ENCODE peak calls at places on chromosomes 11 and 22, in five cellular contexts. T is mammary epithelial cell, N is prostate gland, V is cardiac muscle cell, F is tibial nerve. D is an unnamed sample. For H3K4me1, the result is how much of the 10 kb centered on the place peaks cover.

GRCh38 chr11:123180166-123180565 is 14.9 kb downstream of the CLMP start:
- DNase-seq in F (no peak), N (no peak), V (no peak), T (peak), D (no peak)

GRCh38 chr11:64060861-64061444 is 25.2 kb downstream of the FLRT1 start:
- DNase-seq in T (no peak), N (no peak), V (peak), F (no peak), D (no peak)

GRCh38 chr11:39990413-39990812 is 1469.0 kb downstream of the LRRC4C start:
- DNase-seq in F (no peak), N (no peak), V (peak), T (no peak), D (no peak)

GRCh38 chr11:59283825-59284772 is 71.4 kb upstream of the MPEG1 start:
- DNase-seq in N (peak), V (peak), T (peak), F (peak), D (peak)

GRCh38 chr11:126465573-126466287 is 110.2 kb downstream of the ST3GAL4 start:
- DNase-seq in N (no peak), F (no peak), V (no peak), T (no peak), D (no peak)

GRCh38 chr11:18394928-18395734 is 768 bp downstream of the LDHA start:
- DNase-seq in N (peak), F (peak), T (peak), V (peak), D (no peak)

GRCh38 chr11:131099013-131099412 is 182.7 kb upstream of the SNX19 start:
- DNase-seq in V (no peak), F (no peak), T (peak), N (no peak), D (no peak)

GRCh38 chr11:61783717-61784505 is 8.5 kb downstream of the TMEM258 start:
- DNase-seq in V (no peak), T (no peak), F (no peak), N (no peak), D (no peak)

GRCh38 chr11:17385492-17385891 is 3.0 kb downstream of the KCNJ11 start:
- DNase-seq in N (no peak), F (no peak), V (no peak), T (no peak), D (no peak)

GRCh38 chr11:1089738-1090599 is 15.3 kb downstream of the MUC2 start:
- DNase-seq in V (no peak), F (no peak), N (no peak), T (no peak), D (no peak)

GRCh38 chr11:72669527-72669926 is 4.7 kb downstream of the PDE2A start:
- DNase-seq in N (no peak), T (no peak), F (no peak), V (no peak), D (no peak)

GRCh38 chr22:29737251-29738117 is 17.7 kb downstream of the CABP7 start:
- DNase-seq in T (no peak), F (no peak), N (no peak), V (no peak), D (no peak)

GRCh38 chr22:46632646-46633249 is 12.6 kb downstream of the GRAMD4 start:
- DNase-seq in N (no peak), V (no peak), T (no peak), F (no peak), D (no peak)

GRCh38 chr22:49095366-49095765 is 732.3 kb downstream of the BRD1 start:
- DNase-seq in N (no peak), T (no peak), V (no peak), F (no peak), D (no peak)

GRCh38 chr11:68153742-68154141 is 32.6 kb upstream of the CHKA start:
- DNase-seq in N (no peak), V (no peak), T (no peak), F (no peak), D (no peak)

GRCh38 chr22:43293661-43294392 is 49.3 kb downstream of the SCUBE1 start:
- DNase-seq in V (no peak), N (peak), T (no peak), F (peak), D (no peak)

GRCh38 chr11:96136623-96137313 is 206.2 kb downstream of the MAML2 start:
- DNase-seq in N (no peak), T (no peak), V (no peak), F (no peak), D (no peak)

GRCh38 chr11:64865286-64866172 is 12.9 kb downstream of the EHD1 start:
- DNase-seq in V (no peak), F (no peak), N (no peak), T (peak), D (no peak)

GRCh38 chr11:17383466-17383865 is 5.0 kb downstream of the KCNJ11 start:
- DNase-seq in T (no peak), V (no peak), N (no peak), F (no peak), D (no peak)

GRCh38 chr11:128928400-128928799 is 14.3 kb downstream of the TP53AIP1 start:
- DNase-seq in F (no peak), T (no peak), V (no peak), N (no peak), D (no peak)

GRCh38 chr11:107042748-107043147 is 24.5 kb upstream of the GUCY1A2 start:
- DNase-seq in N (no peak), V (no peak), F (no peak), T (no peak), D (no peak)

GRCh38 chr11:791658-792534 is 2.0 kb upstream of the CEND1 start:
- DNase-seq in N (no peak), V (no peak), T (no peak), F (no peak), D (no peak)

GRCh38 chr22:49768077-49768476 is 59.6 kb downstream of the BRD1 start:
- DNase-seq in T (no peak), N (no peak), V (no peak), F (no peak), D (no peak)

GRCh38 chr22:29658171-29658570 is 54.7 kb downstream of the NF2 start:
- DNase-seq in N (no peak), F (no peak), T (no peak), V (peak), D (no peak)

GRCh38 chr22:33785283-33785991 is 134.8 kb downstream of the LARGE1 start:
- DNase-seq in F (no peak), N (no peak), T (peak), V (no peak), D (no peak)

GRCh38 chr11:12150831-12151382 is 40.5 kb downstream of the MICAL2 start:
- DNase-seq in F (no peak), N (no peak), T (peak), V (no peak), D (no peak)

GRCh38 chr11:132851247-132851646 is 681.1 kb downstream of the OPCML start:
- DNase-seq in F (no peak), N (no peak), V (no peak), T (no peak), D (no peak)

GRCh38 chr11:65554842-65555395 is 3.2 kb downstream of the LTBP3 start:
- DNase-seq in T (no peak), V (no peak), F (no peak), N (no peak), D (no peak)

GRCh38 chr11:85165819-85166218 is 461.3 kb downstream of the DLG2 start:
- DNase-seq in F (no peak), N (no peak), T (no peak), V (no peak), D (no peak)

GRCh38 chr11:13110929-13111812 is 102.1 kb downstream of the RASSF10 start:
- DNase-seq in F (no peak), T (peak), N (no peak), V (no peak), D (no peak)

GRCh38 chr11:73376803-73377629 is 817 bp downstream of the RELT start:
- DNase-seq in V (peak), T (peak), F (peak), N (no peak), D (peak)

GRCh38 chr11:33867996-33868645 is 23.8 kb downstream of the LMO2 start:
- DNase-seq in V (no peak), N (no peak), F (no peak), T (no peak), D (no peak)

GRCh38 chr11:34274712-34275398 is 83.0 kb downstream of the ABTB2 start:
- DNase-seq in T (peak), N (peak), F (peak), V (no peak), D (peak)

GRCh38 chr11:73652856-73653559 is 6.6 kb downstream of the PLEKHB1 start:
- DNase-seq in T (peak), N (no peak), F (no peak), V (no peak), D (no peak)

GRCh38 chr22:20013382-20013871 is 3.2 kb downstream of the ARVCF start:
- DNase-seq in N (no peak), F (peak), T (no peak), V (peak), D (peak)

GRCh38 chr11:115530752-115531151 is 26.5 kb upstream of the CADM1 start:
- DNase-seq in T (no peak), F (no peak), V (peak), N (no peak), D (no peak)

GRCh38 chr11:116643521-116643920 is 129.3 kb downstream of the BUD13 start:
- DNase-seq in V (no peak), T (no peak), F (no peak), N (no peak), D (no peak)

GRCh38 chr22:33923660-33924246 is 3.5 kb upstream of the LARGE1 start:
- DNase-seq in N (peak), F (peak), T (peak), V (peak), D (peak)

GRCh38 chr11:7413961-7414728 is 71.2 kb upstream of the OLFML1 start:
- DNase-seq in T (no peak), F (no peak), N (no peak), V (no peak), D (no peak)

GRCh38 chr11:12377824-12378593 is 638 bp downstream of the PARVA start:
- DNase-seq in N (peak), T (peak), F (peak), V (peak), D (peak)

DNA sequence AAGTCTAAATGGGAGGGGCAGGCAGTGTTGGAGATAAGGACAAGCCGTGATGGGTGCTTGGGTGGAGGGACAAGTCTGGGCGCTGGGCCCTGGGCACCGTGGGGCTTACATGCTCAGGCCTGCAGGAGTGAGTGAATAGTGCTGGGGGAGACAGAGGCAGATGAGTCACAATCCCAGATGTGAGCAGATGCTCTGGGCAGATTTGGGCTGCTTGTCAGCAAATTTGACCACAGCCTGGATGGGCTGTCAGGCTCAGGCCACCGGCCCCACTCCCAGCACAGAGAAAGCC is 41.6 kb upstream of the ZBED5 start:
- DNase-seq in V (no peak), N (peak), T (peak), F (no peak), D (peak)
- H3K4me1 ChIP-seq in V (under half), N (under half), T (under half), F (under half), D (under half)

GRCh38 chr22:45565171-45565570 is 62.5 kb downstream of the FBLN1 start:
- DNase-seq in V (no peak), F (no peak), T (no peak), N (no peak), D (no peak)

GRCh38 chr22:45562102-45562501 is 59.4 kb downstream of the FBLN1 start:
- DNase-seq in T (no peak), V (no peak), F (no peak), N (no peak), D (no peak)

GRCh38 chr22:45563362-45564040 is 60.8 kb downstream of the FBLN1 start:
- DNase-seq in V (no peak), T (no peak), N (no peak), F (no peak), D (no peak)

GRCh38 chr22:45564349-45565030 is 61.8 kb downstream of the FBLN1 start:
- DNase-seq in V (no peak), T (no peak), F (no peak), N (no peak), D (no peak)

GRCh38 chr22:45562537-45563361 is 60.1 kb downstream of the FBLN1 start:
- DNase-seq in V (no peak), T (no peak), F (no peak), N (no peak), D (no peak)
- TF ChIP-seq CTCF in V (no peak), T (no peak), F (no peak), N (no peak), D (no peak)

GRCh38 chr22:41907436-41908401 is 7.2 kb downstream of the SHISA8 start:
- DNase-seq in T (no peak), F (no peak), V (no peak), N (no peak), D (no peak)

GRCh38 chr22:41904450-41905410 is 10.1 kb downstream of the SHISA8 start:
- DNase-seq in T (no peak), N (no peak), F (no peak), V (no peak), D (no peak)

GRCh38 chr22:41902932-41903421 is 11.9 kb downstream of the SHISA8 start:
- DNase-seq in T (no peak), F (no peak), V (no peak), N (peak), D (no peak)

GRCh38 chr22:41906822-41907221 is 8.1 kb downstream of the SHISA8 start:
- DNase-seq in F (no peak), T (no peak), V (no peak), N (no peak), D (no peak)

GRCh38 chr22:41905411-41906202 is 9.3 kb downstream of the SHISA8 start:
- DNase-seq in V (no peak), T (no peak), N (no peak), F (no peak), D (no peak)
- H3K4me1 ChIP-seq in V (under half), T (under half), N (under half), F (under half), D (under half)

GRCh38 chr11:127474735-127475134 is 474.2 kb upstream of the KIRREL3 start:
- DNase-seq in T (no peak), F (no peak), N (no peak), V (no peak), D (no peak)

GRCh38 chr11:127471662-127472061 is 471.1 kb upstream of the KIRREL3 start:
- DNase-seq in N (no peak), V (no peak), T (no peak), F (no peak), D (no peak)

GRCh38 chr11:127470485-127470884 is 469.9 kb upstream of the KIRREL3 start:
- DNase-seq in V (peak), N (no peak), T (no peak), F (no peak), D (no peak)
- TF ChIP-seq CTCF in V (no peak), N (no peak), T (peak), F (no peak), D (no peak)

DNA sequence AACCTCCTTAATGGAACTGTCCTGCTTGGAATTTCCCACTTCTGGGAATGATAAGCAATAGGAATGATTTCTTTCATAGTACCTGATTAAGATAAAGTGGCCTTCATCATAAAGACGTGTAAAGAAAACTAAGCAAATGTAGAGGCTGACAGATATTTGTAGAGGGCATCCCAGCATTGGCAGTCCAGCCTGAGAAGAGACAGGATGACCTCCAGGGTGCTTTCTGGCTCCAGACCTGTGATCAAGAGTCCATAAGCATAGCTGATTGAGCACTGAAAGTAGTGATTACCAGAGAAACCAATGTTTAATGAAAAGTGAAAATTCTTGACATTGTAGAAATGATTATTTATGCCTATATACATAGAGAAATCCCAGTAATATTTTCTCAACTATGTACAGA is 33.6 kb downstream of the YAP1 start:
- DNase-seq in F (no peak), V (peak), T (no peak), N (no peak), D (no peak)
- H3K4me1 ChIP-seq in F (under half), V (half or more), T (under half), N (under half), D (half or more)

DNA sequence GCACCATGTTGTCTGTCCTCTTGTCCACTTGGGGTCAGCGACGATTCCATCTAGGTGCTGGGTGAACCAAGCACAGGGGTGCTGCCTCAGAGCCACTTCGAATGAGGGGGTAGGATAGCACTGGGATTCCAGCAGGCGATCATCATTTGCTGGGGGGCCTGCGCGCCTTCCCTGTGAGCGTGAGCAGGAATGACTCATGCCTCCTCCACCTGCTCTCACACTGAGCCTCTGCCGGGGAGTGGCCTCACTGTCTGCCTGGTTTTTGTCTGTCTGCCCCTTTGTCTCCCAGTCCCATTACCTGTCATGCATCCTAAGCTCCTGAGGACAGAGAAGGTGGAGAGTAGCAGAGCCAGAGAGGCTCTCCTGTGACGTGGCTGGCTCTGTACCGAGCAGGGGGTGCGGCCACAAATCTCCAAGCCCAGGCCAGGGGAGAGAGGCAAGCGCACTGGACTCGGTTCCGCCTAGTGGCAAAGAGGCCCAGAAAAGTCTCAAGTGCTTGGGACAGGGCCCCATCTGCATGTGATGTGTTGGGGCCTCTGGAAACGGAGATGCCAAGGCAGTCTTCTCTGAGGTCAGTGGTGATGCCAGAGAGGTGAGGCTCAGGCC is 30.8 kb downstream of the RSPH14 start:
- DNase-seq in N (no peak), T (no peak), F (no peak), V (no peak), D (no peak)
- TF ChIP-seq CTCF in N (no peak), T (no peak), F (no peak), V (no peak), D (no peak)